ENCODE peak calls at places on chromosomes 12 and 14, in seven cellular contexts. U, Q, P, V, J, W and N are unnamed samples.

GRCh38 chr14:36834293-36834692 is 172.6 kb downstream of the PAX9 start:
- DNase-seq in U (no peak), Q (no peak), P (no peak), V (no peak), J (no peak), W (no peak), N (no peak)

GRCh38 chr12:108232565-108232964 is 103.5 kb downstream of the WSCD2 start:
- DNase-seq in U (peak; percentile 52), Q (no peak), P (no peak), V (peak; percentile 6), J (no peak), W (no peak), N (no peak)

GRCh38 chr14:83004456-83005006 is 1470.9 kb upstream of the SEL1L start:
- DNase-seq in U (no peak), Q (no peak), P (no peak), V (no peak), J (no peak), W (no peak), N (no peak)

GRCh38 chr12:112049351-112049750 is 36.1 kb downstream of the ERP29 start:
- DNase-seq in U (no peak), Q (no peak), P (no peak), V (no peak), J (no peak), W (no peak), N (no peak)

GRCh38 chr12:66746489-66747201 is 67.8 kb upstream of the GRIP1 start:
- DNase-seq in U (no peak), Q (no peak), P (no peak), V (no peak), J (no peak), W (no peak), N (no peak)

GRCh38 chr12:126069549-126070165 is 1004.4 kb downstream of the AACS start:
- DNase-seq in U (peak; percentile 36), Q (peak; percentile 40), P (peak; percentile 2), V (peak; percentile 45), J (peak; percentile 32), W (peak; percentile 46), N (peak; percentile 8)

GRCh38 chr12:31387011-31387410 is 61.1 kb upstream of the SINHCAF start:
- DNase-seq in U (no peak), Q (no peak), P (no peak), V (no peak), J (no peak), W (no peak), N (no peak)

GRCh38 chr12:46480724-46481123 is 108.2 kb upstream of the SLC38A2 start:
- DNase-seq in U (no peak), Q (no peak), P (peak; percentile 75), V (no peak), J (peak; percentile 25), W (no peak), N (no peak)

GRCh38 chr12:20656600-20656999 is 38.5 kb upstream of the SLCO1C1 start:
- DNase-seq in U (no peak), Q (no peak), P (no peak), V (no peak), J (no peak), W (no peak), N (no peak)

GRCh38 chr12:22518067-22518719 is 26.1 kb downstream of the C2CD5 start:
- DNase-seq in U (peak; percentile 78), Q (peak; percentile 65), P (peak; percentile 86), V (no peak), J (no peak), W (peak; percentile 53), N (no peak)

GRCh38 chr12:103530352-103530751 is 34.6 kb upstream of the C12orf42 start:
- DNase-seq in U (no peak), Q (no peak), P (no peak), V (no peak), J (no peak), W (no peak), N (no peak)

GRCh38 chr12:49415426-49416040 is 48.3 kb downstream of the SPATS2 start:
- DNase-seq in U (no peak), Q (no peak), P (no peak), V (no peak), J (no peak), W (no peak), N (no peak)

GRCh38 chr12:124490584-124491305 is 76.7 kb downstream of the NCOR2 start:
- DNase-seq in U (no peak), Q (no peak), P (no peak), V (no peak), J (no peak), W (no peak), N (no peak)

DNA sequence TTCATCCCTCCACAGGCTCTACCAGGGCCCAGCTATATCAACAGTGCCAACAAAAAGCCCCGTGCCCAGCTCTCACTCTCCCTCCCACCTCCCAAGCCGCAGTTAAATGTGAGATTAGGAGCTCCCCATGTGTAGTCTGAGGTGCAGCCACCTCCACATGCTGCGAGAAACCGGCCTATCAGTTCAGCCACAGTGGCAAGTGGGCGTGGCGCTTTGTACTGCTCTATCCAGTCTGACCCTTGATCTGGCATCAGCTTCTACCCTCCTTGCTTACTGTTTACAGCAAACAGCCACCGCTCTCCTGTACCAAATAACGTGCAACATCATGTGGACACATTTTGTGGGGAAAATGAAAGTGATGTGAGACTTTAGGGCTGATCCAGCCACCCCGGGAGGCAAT is 1.7 kb downstream of the PLEK2 start:
- DNase-seq in U (no peak), Q (no peak), P (no peak), V (no peak), J (no peak), W (no peak), N (no peak)
- H3K9ac ChIP-seq in U (no peak overlapping the region), Q (no peak overlapping the region), P (no peak overlapping the region), V (no peak overlapping the region), J (no peak overlapping the region), W (no peak overlapping the region), N (no peak overlapping the region)

GRCh38 chr12:10366875-10367274 is 23.0 kb downstream of the KLRK1 start:
- DNase-seq in U (peak; percentile 23), Q (peak; percentile 78), P (no peak), V (no peak), J (peak; percentile 63), W (no peak), N (peak; percentile 80)

GRCh38 chr12:10363922-10364838 is 25.7 kb downstream of the KLRK1 start:
- DNase-seq in U (peak; percentile 74), Q (peak; percentile 65), P (peak; percentile 77), V (no peak), J (peak; percentile 66), W (peak; percentile 49), N (peak; percentile 61)

GRCh38 chr12:10363665-10363921 is 26.2 kb downstream of the KLRK1 start:
- DNase-seq in U (peak; percentile 46), Q (no peak), P (no peak), V (no peak), J (no peak), W (no peak), N (no peak)

GRCh38 chr12:10364839-10365681 is 24.8 kb downstream of the KLRK1 start:
- DNase-seq in U (peak; percentile 83), Q (peak; percentile 91), P (peak; percentile 82), V (peak; percentile 71), J (peak; percentile 88), W (peak; percentile 74), N (peak; percentile 90)

GRCh38 chr12:10365716-10366433 is 24.0 kb downstream of the KLRK1 start:
- DNase-seq in U (peak; percentile 25), Q (peak; percentile 42), P (peak; percentile 55), V (peak; percentile 26), J (peak; percentile 42), W (peak; percentile 42), N (no peak)
- H3K4me3 ChIP-seq in U (no peak overlapping the region), Q (peak overlapping the region; percentile 88), P (peak overlapping the region; percentile 78), V (peak overlapping the region; percentile 74), J (peak overlapping the region; percentile 86), W (peak overlapping the region; percentile 88), N (peak overlapping the region; percentile 88)

GRCh38 chr12:4217091-4217490 is 56.5 kb upstream of the CCND2 start:
- DNase-seq in U (no peak), Q (no peak), P (no peak), V (no peak), J (no peak), W (no peak), N (no peak)

GRCh38 chr12:4216542-4216927 is 57.0 kb upstream of the CCND2 start:
- DNase-seq in U (no peak), Q (no peak), P (no peak), V (no peak), J (no peak), W (no peak), N (no peak)

GRCh38 chr12:4214912-4215861 is 58.4 kb upstream of the CCND2 start:
- DNase-seq in U (no peak), Q (no peak), P (no peak), V (no peak), J (no peak), W (no peak), N (no peak)

GRCh38 chr12:4212845-4213244 is 60.7 kb upstream of the CCND2 start:
- DNase-seq in U (no peak), Q (no peak), P (no peak), V (no peak), J (no peak), W (no peak), N (no peak)

GRCh38 chr12:4215862-4216541 is 57.6 kb upstream of the CCND2 start:
- DNase-seq in U (peak; percentile 81), Q (no peak), P (no peak), V (no peak), J (no peak), W (no peak), N (no peak)
- H3K9ac ChIP-seq in U (no peak overlapping the region), Q (no peak overlapping the region), P (no peak overlapping the region), V (no peak overlapping the region), J (no peak overlapping the region), W (no peak overlapping the region), N (no peak overlapping the region)

GRCh38 chr12:120649442-120650248 is 9.2 kb downstream of the CABP1 start:
- DNase-seq in U (no peak), Q (no peak), P (peak; percentile 8), V (no peak), J (peak; percentile 33), W (no peak), N (peak; percentile 48)
- H3K4me3 ChIP-seq in U (no peak overlapping the region), Q (peak overlapping the region; percentile 63), P (no peak overlapping the region), V (no peak overlapping the region), J (peak overlapping the region; percentile 76), W (peak overlapping the region; percentile 58), N (peak overlapping the region; percentile 77)

GRCh38 chr14:95689441-95689840 is 3.2 kb downstream of the TCL1B start:
- DNase-seq in U (no peak), Q (no peak), P (no peak), V (no peak), J (no peak), W (no peak), N (no peak)
- H3K9ac ChIP-seq in U (no peak overlapping the region), Q (no peak overlapping the region), P (no peak overlapping the region), V (no peak overlapping the region), J (no peak overlapping the region), W (no peak overlapping the region), N (no peak overlapping the region)

GRCh38 chr14:58395815-58396626 is at the start of gene TOMM20L:
- DNase-seq in U (peak; percentile 47), Q (peak; percentile 45), P (peak; percentile 68), V (peak; percentile 15), J (peak; percentile 83), W (peak; percentile 26), N (peak; percentile 83)

GRCh38 chr14:58398895-58399294 is 3.2 kb downstream of the TOMM20L start:
- DNase-seq in U (no peak), Q (no peak), P (no peak), V (no peak), J (no peak), W (no peak), N (no peak)

GRCh38 chr14:58390830-58391229 is 4.9 kb upstream of the TOMM20L start:
- DNase-seq in U (no peak), Q (no peak), P (no peak), V (no peak), J (no peak), W (no peak), N (no peak)

GRCh38 chr14:58398495-58398894 is 2.8 kb downstream of the TOMM20L start:
- DNase-seq in U (no peak), Q (no peak), P (no peak), V (no peak), J (no peak), W (no peak), N (no peak)

GRCh38 chr14:58395565-58395814 is 240 bp upstream of the TOMM20L start:
- DNase-seq in U (no peak), Q (no peak), P (no peak), V (no peak), J (no peak), W (no peak), N (no peak)
- H3K4me3 ChIP-seq in U (peak overlapping the region; percentile 3), Q (peak overlapping the region; percentile 50), P (no peak overlapping the region), V (peak overlapping the region; percentile 19), J (peak overlapping the region; percentile 75), W (peak overlapping the region; percentile 41), N (peak overlapping the region; percentile 79)